ENCODE peak calls at places on chromosomes 12 and 14, in six cellular contexts. E is lung microvascular endothelial cell; M is stimulated activated CD4-positive, alpha-beta T cell treated with anti-CD3 and anti-CD28 coated beads, Interleukin-2, amount 100 ng/mL, for 24 hours; T is globus pallidus; C is HEK293T; V is SK-MEL-5. Z is an unnamed sample.

GRCh38 chr12:71730936-71731335 is 23.7 kb upstream of the RAB21 start:
- DNase-seq in M (no peak), V (no peak), E (no peak), C (no peak), T (no peak), Z (no peak)

GRCh38 chr14:95189400-95190162 is 32.3 kb upstream of the DICER1 start:
- DNase-seq in E (no peak), T (no peak), M (no peak), V (no peak), C (no peak), Z (no peak)

GRCh38 chr12:94644141-94644575 is 6.2 kb downstream of the TMCC3 start:
- DNase-seq in T (peak; percentile 48), V (no peak), C (no peak), M (peak; percentile 9), E (peak; percentile 87), Z (no peak)

GRCh38 chr14:72747652-72748051 is 146.2 kb downstream of the DPF3 start:
- DNase-seq in C (no peak), T (no peak), V (no peak), E (no peak), M (no peak), Z (no peak)

GRCh38 chr14:99389171-99389826 is 91.4 kb downstream of the SETD3 start:
- DNase-seq in C (peak; percentile 76), E (peak; percentile 43), V (peak; percentile 64), T (peak; percentile 9), M (peak; percentile 71), Z (peak; percentile 21)

GRCh38 chr12:122206976-122207375 is 3.5 kb downstream of the B3GNT4 start:
- DNase-seq in T (no peak), E (no peak), M (no peak), C (no peak), V (no peak), Z (no peak)

GRCh38 chr12:32390572-32391219 is 8.7 kb upstream of the FGD4 start:
- DNase-seq in M (peak; percentile 47), E (no peak), T (no peak), C (no peak), V (no peak), Z (peak; percentile 44)

GRCh38 chr12:122990561-122990960 is 10.1 kb downstream of the ARL6IP4 start:
- DNase-seq in V (no peak), M (no peak), E (no peak), C (no peak), T (no peak), Z (no peak)

GRCh38 chr12:96981053-96981452 is 74.0 kb downstream of the NEDD1 start:
- DNase-seq in E (peak; percentile 89), V (no peak), C (no peak), M (no peak), T (no peak), Z (no peak)

GRCh38 chr14:75549169-75549568 is 26.9 kb downstream of the BATF start:
- DNase-seq in V (no peak), T (no peak), E (no peak), C (no peak), M (no peak), Z (no peak)

GRCh38 chr14:92645841-92646478 is 102.5 kb downstream of the LGMN start:
- DNase-seq in T (no peak), M (no peak), E (no peak), V (peak; percentile 95), C (no peak), Z (no peak)

GRCh38 chr12:94262228-94263010 is 114.0 kb downstream of the PLXNC1 start:
- DNase-seq in C (no peak), T (peak; percentile 74), V (no peak), M (peak; percentile 73), E (peak; percentile 65), Z (peak; percentile 83)

GRCh38 chr12:53082637-53083036 is 3.4 kb upstream of the SPRYD3 start:
- DNase-seq in C (no peak), M (no peak), T (no peak), E (no peak), V (no peak), Z (no peak)

GRCh38 chr12:57632898-57633825 is at the start of gene B4GALNT1:
- DNase-seq in V (peak; percentile 67), T (no peak), M (peak; percentile 79), C (peak; percentile 91), E (peak; percentile 63), Z (peak; percentile 73)

GRCh38 chr12:21604245-21605101 is at the start of gene GYS2:
- DNase-seq in T (no peak), E (no peak), M (no peak), C (no peak), V (no peak), Z (no peak)

GRCh38 chr12:1936406-1937320 is 18.2 kb upstream of the CACNA2D4 start:
- DNase-seq in M (no peak), E (peak; percentile 36), T (peak; percentile 96), V (no peak), C (no peak), Z (no peak)

GRCh38 chr12:67355428-67356385 is 86.5 kb downstream of the CAND1 start:
- DNase-seq in M (no peak), T (peak; percentile 63), C (peak; percentile 39), V (peak; percentile 86), E (peak; percentile 62), Z (peak; percentile 8)

GRCh38 chr14:94540031-94540794 is 21.0 kb upstream of the SERPINA4 start:
- DNase-seq in V (peak; percentile 34), M (no peak), E (peak; percentile 72), C (no peak), T (no peak), Z (no peak)

GRCh38 chr12:52439845-52440244 is 5.7 kb upstream of the KRT75 start:
- DNase-seq in V (no peak), M (no peak), C (no peak), T (no peak), E (no peak), Z (no peak)

GRCh38 chr14:95829321-95829720 is 47.3 kb upstream of the TUNAR start:
- DNase-seq in E (no peak), C (no peak), M (no peak), T (no peak), V (no peak), Z (no peak)

GRCh38 chr14:75979071-75979571 is 2.7 kb downstream of the TGFB3 start:
- DNase-seq in T (peak; percentile 49), M (peak; percentile 24), E (peak; percentile 32), C (peak; percentile 60), V (peak; percentile 40), Z (no peak)

GRCh38 chr12:76866726-76867125 is 12.1 kb downstream of the CSRP2 start:
- DNase-seq in T (no peak), E (no peak), V (no peak), M (no peak), C (no peak), Z (no peak)

Z was measured in stimulated activated naive CD8-positive, alpha-beta T cell treated with anti-CD3 and anti-CD28 coated beads, Interleukin-15, amount 100 ng/mL, for 72 hours.